ENCODE peak calls at places on chromosomes 2 and 18, in ten cellular contexts. H is Kasumi-1; N is activated CD4-positive, alpha-beta T cell treated with anti-CD3 and anti-CD28 coated beads for 48 hours; B is esophagus squamous epithelium; R is stimulated activated CD8-positive, alpha-beta memory T cell treated with anti-CD3 and anti-CD28 coated beads, Interleukin-7, amount 100 ng/mL, for 48 hours; O is heart left ventricle; K is endothelial cell; F is hepatic stellate cell; S is GM12865; L is activated naive CD4-positive, alpha-beta T cell. P is an unnamed sample.

GRCh38 chr18:28175930-28176673 is 828 bp downstream of the CDH2 start:
- DNase-seq in H (no peak), N (no peak), B (no peak), R (no peak), O (peak), K (peak), F (peak), S (no peak), L (no peak), P (no peak)

GRCh38 chr2:121608367-121608766 is 40.9 kb downstream of the CLASP1 start:
- DNase-seq in H (no peak), N (no peak), B (no peak), R (no peak), O (peak), K (no peak), F (no peak), S (no peak), L (no peak), P (no peak)

GRCh38 chr2:152444448-152444847 is 109.5 kb downstream of the FMNL2 start:
- DNase-seq in H (no peak), N (no peak), B (no peak), R (no peak), O (no peak), K (no peak), F (no peak), S (no peak), L (no peak), P (no peak)

GRCh38 chr18:519019-519879 is 18.7 kb upstream of the COLEC12 start:
- DNase-seq in H (peak), N (no peak), B (no peak), R (no peak), O (peak), K (no peak), F (no peak), S (peak), L (no peak), P (no peak)

GRCh38 chr18:3773303-3773702 is 323.3 kb downstream of the TGIF1 start:
- DNase-seq in H (no peak), N (no peak), B (no peak), R (no peak), O (no peak), K (no peak), F (no peak), S (no peak), L (no peak), P (no peak)

GRCh38 chr2:70069049-70069448 is 18.2 kb upstream of the PCBP1 start:
- DNase-seq in H (no peak), N (peak), B (no peak), R (peak), O (no peak), K (no peak), F (no peak), S (peak), L (no peak), P (peak)

GRCh38 chr2:196131384-196131861 is 40.0 kb downstream of the STK17B start:
- DNase-seq in H (peak), N (peak), B (no peak), R (peak), O (no peak), K (no peak), F (no peak), S (peak), L (peak), P (peak)

GRCh38 chr2:224982910-224983688 is 59.2 kb downstream of the DOCK10 start:
- DNase-seq in H (no peak), N (peak), B (no peak), R (no peak), O (peak), K (no peak), F (peak), S (peak), L (no peak), P (no peak)

GRCh38 chr2:240374085-240374907 is 61.2 kb upstream of the GPC1 start:
- DNase-seq in H (no peak), N (no peak), B (no peak), R (no peak), O (peak), K (no peak), F (peak), S (no peak), L (no peak), P (no peak)

P was measured in erythroblast.